ENCODE peak calls at places on chromosome 11, in four cellular contexts. F, L, Y and N are unnamed samples.

GRCh38 chr11:12680246-12680939 is 6.2 kb downstream of the TEAD1 start:
- DNase-seq in Y (peak; percentile 92), F (peak; percentile 91), L (peak; percentile 95), N (peak; percentile 91)

GRCh38 chr11:35166369-35167360 is 27.7 kb downstream of the CD44 start:
- DNase-seq in F (no peak), L (peak; percentile 80), Y (no peak), N (no peak)

GRCh38 chr11:58286249-58286648 is 18.2 kb upstream of the OR10W1 start:
- DNase-seq in F (peak; percentile 26), Y (peak; percentile 29), L (no peak), N (no peak)

GRCh38 chr11:911031-911889 is 650 bp upstream of the CHID1 start:
- DNase-seq in Y (peak; percentile 39), F (peak; percentile 47), L (no peak), N (peak; percentile 83)

GRCh38 chr11:61756452-61757212 is 4.2 kb downstream of the MYRF start:
- DNase-seq in L (no peak), Y (peak; percentile 83), F (peak; percentile 77), N (no peak)

GRCh38 chr11:44592125-44592643 is 26.7 kb downstream of the CD82 start:
- DNase-seq in Y (no peak), F (peak; percentile 31), L (peak; percentile 94), N (no peak)

GRCh38 chr11:91932151-91932821 is 292.3 kb upstream of the FAT3 start:
- DNase-seq in L (no peak), Y (no peak), F (no peak), N (no peak)

GRCh38 chr11:1733009-1733715 is 17.2 kb downstream of the IFITM10 start:
- DNase-seq in F (no peak), Y (no peak), L (no peak), N (no peak)

GRCh38 chr11:13026722-13027121 is 17.6 kb downstream of the RASSF10 start:
- DNase-seq in F (no peak), L (no peak), Y (no peak), N (no peak)

GRCh38 chr11:66006134-66006890 is 4.0 kb downstream of the BANF1 start:
- DNase-seq in L (no peak), F (no peak), Y (no peak), N (no peak)

GRCh38 chr11:122649133-122649532 is 6.4 kb upstream of the UBASH3B start:
- DNase-seq in L (no peak), F (no peak), Y (no peak), N (no peak)

GRCh38 chr11:125925247-125925740 is 20.6 kb upstream of the VSIG10L2 start:
- DNase-seq in F (peak; percentile 42), Y (peak; percentile 48), L (no peak), N (no peak)

GRCh38 chr11:120554771-120555432 is 43.4 kb downstream of the GRIK4 start:
- DNase-seq in L (no peak), F (no peak), Y (no peak), N (no peak)

GRCh38 chr11:1260023-1260501 is 37.2 kb downstream of the MUC5B start:
- DNase-seq in Y (peak; percentile 85), F (peak; percentile 73), L (no peak), N (no peak)

GRCh38 chr11:33147559-33147958 is 13.7 kb downstream of the CSTF3 start:
- DNase-seq in L (no peak), F (no peak), Y (no peak), N (no peak)

GRCh38 chr11:91406009-91406408 is 818.6 kb upstream of the FAT3 start:
- DNase-seq in L (no peak), Y (no peak), F (no peak), N (no peak)

GRCh38 chr11:4146070-4146764 is 51.6 kb downstream of the RRM1 start:
- DNase-seq in Y (no peak), F (no peak), L (no peak), N (no peak)

GRCh38 chr11:64360403-64360980 is 1.5 kb downstream of the RPS6KA4 start:
- DNase-seq in Y (no peak), L (no peak), F (no peak), N (no peak)

GRCh38 chr11:848988-849824 is 6.6 kb downstream of the TSPAN4 start:
- DNase-seq in L (no peak), F (no peak), Y (no peak), N (no peak)

GRCh38 chr11:94794287-94795168 is 26.4 kb downstream of the AMOTL1 start:
- DNase-seq in Y (no peak), F (no peak), L (peak; percentile 74), N (peak; percentile 73)

GRCh38 chr11:57762235-57762866 is 749 bp downstream of the CTNND1 start:
- DNase-seq in F (peak; percentile 47), Y (peak; percentile 57), L (no peak), N (no peak)

GRCh38 chr11:1542267-1542666 is 29.8 kb downstream of the DUSP8 start:
- DNase-seq in F (peak; percentile 43), L (no peak), Y (peak; percentile 60), N (no peak)

GRCh38 chr11:76803811-76804600 is 20.9 kb downstream of the TSKU start:
- DNase-seq in Y (peak; percentile 16), F (no peak), L (no peak), N (peak; percentile 84)

GRCh38 chr11:130599073-130599654 is 150.7 kb downstream of the ADAMTS15 start:
- DNase-seq in Y (no peak), F (peak; percentile 32), L (peak; percentile 90), N (peak; percentile 87)

GRCh38 chr11:10540546-10540914 is 457 bp downstream of the RNF141 start:
- DNase-seq in L (peak; percentile 75), Y (peak; percentile 63), F (no peak), N (no peak)

GRCh38 chr11:114501901-114502300 is 57.8 kb downstream of the NXPE1 start:
- DNase-seq in Y (no peak), L (no peak), F (no peak), N (no peak)

GRCh38 chr11:88327462-88328143 is 9.9 kb downstream of the CTSC start:
- DNase-seq in L (no peak), F (no peak), Y (no peak), N (no peak)
- H3K4me1 ChIP-seq in L (peaks cover 4% of the 10 kb centered on the region), F (peaks cover 47% of the 10 kb centered on the region), Y (no peaks in the 10 kb centered on the region), N (peaks cover 13% of the 10 kb centered on the region)

GRCh38 chr11:124865902-124866851 is 945 bp downstream of the ROBO3 start:
- DNase-seq in Y (peak; percentile 47), F (peak; percentile 31), L (peak; percentile 66), N (no peak)
- H3K4me3 ChIP-seq in Y (peak overlapping the region; percentile 18), F (no peak overlapping the region), L (peak overlapping the region; percentile 30), N (peak overlapping the region; percentile 21)

GRCh38 chr11:102829671-102830070 is 13.7 kb downstream of the MMP3 start:
- DNase-seq in Y (no peak), L (no peak), F (no peak), N (no peak)

GRCh38 chr11:102832612-102833011 is 10.8 kb downstream of the MMP3 start:
- DNase-seq in F (no peak), L (no peak), Y (no peak), N (no peak)

GRCh38 chr11:102831709-102832492 is 11.5 kb downstream of the MMP3 start:
- DNase-seq in F (no peak), Y (no peak), L (no peak), N (no peak)

GRCh38 chr11:102830328-102830727 is 13.1 kb downstream of the MMP3 start:
- DNase-seq in F (no peak), Y (no peak), L (no peak), N (no peak)

DNA sequence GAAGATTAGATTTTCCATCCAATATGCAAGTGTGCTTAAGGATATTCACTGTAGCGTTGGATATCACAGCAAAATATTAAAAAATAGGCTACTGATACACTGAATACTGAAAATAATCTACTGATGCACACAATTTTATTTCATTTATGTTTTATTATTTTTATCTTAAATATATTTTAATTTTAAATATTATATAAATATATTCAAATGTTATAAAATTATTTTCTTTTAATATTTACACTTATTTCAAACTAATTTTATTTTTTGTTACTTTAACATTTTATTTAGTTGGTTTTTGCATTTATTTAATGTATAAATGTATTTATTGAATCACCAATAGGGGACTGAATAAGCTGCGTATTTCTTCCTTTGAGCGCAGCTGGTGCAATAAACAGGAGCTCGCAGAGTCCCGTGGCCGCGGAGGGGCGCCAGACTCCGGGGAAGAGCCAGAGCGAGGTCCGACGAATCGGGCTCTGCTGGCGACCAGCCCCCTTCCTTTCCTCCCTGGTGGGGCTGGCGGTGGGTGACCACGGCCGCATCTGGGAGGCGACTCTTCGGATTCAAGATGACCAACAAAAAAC is 12.2 kb downstream of the MMP3 start:
- DNase-seq in L (peak; percentile 70), F (peak; percentile 51), Y (peak; percentile 66), N (peak; percentile 77)
- TF ChIP-seq CTCF in L (no peak), F (peak; percentile 29), Y (peak; percentile 42), N (peak; percentile 37)

DNA sequence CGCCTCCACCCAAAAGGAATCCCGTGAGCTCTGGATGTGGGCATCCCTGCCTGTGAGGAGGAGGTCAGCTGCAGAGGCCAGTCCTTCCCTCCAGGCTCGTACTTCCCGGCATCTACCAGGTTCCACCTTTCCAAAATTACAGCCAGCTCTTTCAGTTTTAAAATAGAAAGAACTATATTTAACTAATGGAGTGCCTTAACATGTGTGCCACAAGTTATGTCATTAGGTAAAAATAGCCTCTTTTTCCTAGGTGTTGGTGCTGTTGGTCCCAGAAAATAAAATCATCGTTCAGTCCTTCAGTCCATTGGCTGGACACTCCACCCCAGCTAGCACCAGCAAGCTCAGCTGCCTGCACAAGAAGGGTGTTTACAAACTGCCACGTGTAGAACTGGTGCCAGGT is 75.0 kb downstream of the FLI1 start:
- DNase-seq in Y (no peak), F (no peak), L (no peak), N (no peak)
- H3K4me1 ChIP-seq in Y (no peaks in the 10 kb centered on the region), F (peaks cover 4% of the 10 kb centered on the region), L (no peaks in the 10 kb centered on the region), N (peaks cover 12% of the 10 kb centered on the region)

GRCh38 chr11:128451651-128452470 is 135.5 kb downstream of the ETS1 start:
- DNase-seq in L (peak; percentile 81), Y (peak; percentile 63), F (peak; percentile 38), N (peak; percentile 81)
- H3K4me3 ChIP-seq in L (no peak overlapping the region), Y (no peak overlapping the region), F (no peak overlapping the region), N (peak overlapping the region; percentile 34)

DNA sequence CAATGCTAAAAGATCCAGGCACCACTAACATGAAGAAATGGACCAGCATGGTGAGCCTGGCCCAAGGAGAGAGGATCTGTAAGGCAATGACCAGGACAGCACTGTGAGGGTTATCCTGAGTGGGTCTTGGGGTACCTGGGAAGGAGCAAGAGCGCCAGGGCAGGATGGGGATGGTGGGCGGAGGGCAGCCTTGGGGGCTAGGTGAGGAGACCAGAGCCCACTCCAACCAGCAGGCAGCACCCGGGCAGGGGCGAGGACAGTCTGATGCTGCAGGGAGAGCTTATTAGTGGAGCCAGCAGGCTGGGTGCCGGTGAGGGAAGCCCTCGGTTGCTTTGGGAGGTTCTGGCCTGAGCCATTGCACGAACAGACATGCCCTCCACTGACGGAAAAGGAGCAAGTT is 10.7 kb upstream of the NAP1L4 start:
- DNase-seq in L (peak; percentile 60), Y (no peak), F (no peak), N (peak; percentile 50)
- TF ChIP-seq CTCF in L (no peak), Y (no peak), F (no peak), N (no peak)